ENCODE peak calls at places on chromosomes 1 and 21, in ten cellular contexts. H is dorsolateral prefrontal cortex; L is central memory CD4-positive, alpha-beta T cell; D is non-pigmented ciliary epithelial cell; Y is memory B cell; R is fibroblast of gingiva; K is Right ventricle myocardium superior; P is T-cell; B is SJSA1; C is stimulated activated CD8-positive, alpha-beta memory T cell treated with anti-CD3 and anti-CD28 coated beads, Interleukin-4, amount 100 ng/mL, for 24 hours. J is an unnamed sample.

GRCh38 chr21:45841033-45841432 is 140.5 kb upstream of the COL6A1 start:
- DNase-seq in L (no peak), H (no peak), R (no peak), D (no peak), Y (no peak), K (no peak), B (no peak), C (no peak), P (no peak), J (no peak)

GRCh38 chr1:37814257-37814656 is 6.2 kb upstream of the YRDC start:
- DNase-seq in Y (no peak), L (no peak), P (no peak), D (no peak), R (peak), H (peak), B (no peak), C (no peak), K (no peak), J (no peak)

GRCh38 chr1:218281285-218281684 is 3.8 kb upstream of the RRP15 start:
- DNase-seq in B (no peak), P (no peak), Y (no peak), C (no peak), R (no peak), L (no peak), D (no peak), K (no peak), H (no peak), J (no peak)

GRCh38 chr1:53944469-53945182 is 873 bp downstream of the IFT25 start:
- DNase-seq in L (peak), P (no peak), H (no peak), K (no peak), B (no peak), R (no peak), Y (no peak), C (no peak), D (no peak), J (no peak)

GRCh38 chr1:164780863-164781262 is 221.9 kb downstream of the PBX1 start:
- DNase-seq in H (no peak), K (no peak), P (no peak), R (peak), L (no peak), D (no peak), C (no peak), B (peak), Y (no peak), J (no peak)

GRCh38 chr1:8328271-8328670 is 10.4 kb downstream of the SLC45A1 start:
- DNase-seq in B (no peak), H (no peak), P (no peak), R (no peak), K (no peak), C (no peak), L (no peak), D (no peak), Y (no peak), J (no peak)

GRCh38 chr1:3553166-3553939 is 58.0 kb downstream of the MEGF6 start:
- DNase-seq in K (no peak), H (no peak), D (no peak), B (no peak), Y (no peak), C (no peak), L (no peak), R (no peak), P (no peak), J (no peak)

GRCh38 chr1:118977591-118977990 is 10.6 kb downstream of the TBX15 start:
- DNase-seq in D (no peak), K (no peak), H (no peak), L (no peak), R (no peak), P (no peak), Y (no peak), C (no peak), B (no peak), J (no peak)

GRCh38 chr21:46092026-46092764 is 5.7 kb upstream of the COL6A2 start:
- DNase-seq in P (no peak), Y (no peak), L (no peak), D (peak), B (peak), H (no peak), R (peak), K (peak), C (no peak), J (no peak)

GRCh38 chr1:60903591-60903990 is 178.8 kb upstream of the NFIA start:
- DNase-seq in P (no peak), C (no peak), Y (no peak), K (peak), B (no peak), D (no peak), L (no peak), H (peak), R (peak), J (no peak)

GRCh38 chr1:221728037-221728505 is 13.8 kb downstream of the DUSP10 start:
- DNase-seq in R (no peak), K (no peak), P (no peak), L (no peak), H (no peak), D (no peak), C (no peak), Y (no peak), B (no peak), J (no peak)

GRCh38 chr1:154276797-154277196 is 4.4 kb downstream of the HAX1 start:
- DNase-seq in L (no peak), Y (no peak), K (no peak), H (no peak), B (no peak), D (no peak), R (no peak), C (no peak), P (no peak), J (no peak)

GRCh38 chr21:44854664-44855446 is 18.6 kb downstream of the PTTG1IP start:
- DNase-seq in H (no peak), B (no peak), P (peak), D (no peak), K (peak), Y (no peak), L (no peak), R (no peak), C (no peak), J (no peak)

GRCh38 chr1:24865587-24865986 is 64.5 kb downstream of the RUNX3 start:
- DNase-seq in P (no peak), D (no peak), C (no peak), Y (no peak), H (no peak), B (no peak), R (no peak), K (no peak), L (no peak), J (no peak)

GRCh38 chr1:166170726-166171125 is 3.9 kb upstream of the FAM78B start:
- DNase-seq in K (no peak), H (no peak), Y (no peak), C (no peak), R (no peak), B (no peak), D (no peak), P (no peak), L (no peak), J (no peak)

GRCh38 chr1:224626042-224626441 is 9.9 kb downstream of the CNIH3 start:
- DNase-seq in R (peak), P (no peak), D (peak), B (no peak), K (no peak), Y (no peak), H (no peak), L (no peak), C (no peak), J (no peak)

GRCh38 chr21:46142581-46143473 is 12.6 kb downstream of the FTCD start:
- DNase-seq in P (no peak), H (no peak), B (no peak), Y (no peak), C (no peak), K (peak), D (no peak), L (no peak), R (no peak), J (no peak)

GRCh38 chr1:237838320-237838719 is 52.4 kb downstream of the ZP4 start:
- DNase-seq in B (no peak), L (no peak), C (no peak), K (no peak), H (no peak), D (no peak), P (no peak), R (no peak), Y (no peak), J (no peak)

GRCh38 chr1:67749844-67750689 is 65.1 kb downstream of the GADD45A start:
- DNase-seq in D (no peak), R (peak), Y (no peak), L (no peak), C (no peak), B (peak), P (no peak), H (no peak), K (no peak), J (no peak)

GRCh38 chr1:156889802-156890585 is 3.5 kb upstream of the PEAR1 start:
- DNase-seq in D (no peak), C (peak), H (peak), K (peak), B (peak), R (peak), P (no peak), L (peak), Y (peak), J (peak)

GRCh38 chr1:179818260-179818659 is 59.3 kb downstream of the TOR1AIP2 start:
- DNase-seq in Y (no peak), B (no peak), R (no peak), H (no peak), L (no peak), K (no peak), C (no peak), D (no peak), P (no peak), J (no peak)

GRCh38 chr1:54575161-54575560 is 27.1 kb downstream of the ACOT11 start:
- DNase-seq in L (no peak), Y (no peak), C (no peak), P (no peak), B (no peak), K (no peak), D (no peak), R (no peak), H (no peak), J (no peak)

GRCh38 chr1:154306151-154306550 is 14.7 kb upstream of the AQP10 start:
- DNase-seq in D (no peak), Y (no peak), R (peak), L (no peak), H (no peak), K (no peak), P (no peak), B (no peak), C (no peak), J (no peak)

GRCh38 chr1:76867342-76868130 is at the start of gene ST6GALNAC5:
- DNase-seq in B (no peak), P (no peak), R (no peak), C (no peak), L (no peak), K (no peak), D (no peak), Y (no peak), H (peak), J (peak)

GRCh38 chr1:109498161-109498801 is 4.4 kb downstream of the CYB561D1 start:
- DNase-seq in L (no peak), C (no peak), R (no peak), B (no peak), D (no peak), K (no peak), H (peak), P (no peak), Y (no peak), J (peak)

GRCh38 chr21:32359719-32360260 is 33.0 kb downstream of the URB1 start:
- DNase-seq in K (no peak), R (no peak), B (no peak), D (no peak), P (no peak), H (no peak), C (no peak), L (no peak), Y (no peak), J (no peak)

GRCh38 chr1:225881081-225882007 is 836 bp downstream of the TMEM63A start:
- DNase-seq in Y (peak), L (peak), R (peak), K (peak), B (peak), P (peak), D (no peak), C (no peak), H (no peak), J (no peak)

GRCh38 chr1:17098440-17099317 is 20.6 kb downstream of the PADI2 start:
- DNase-seq in L (no peak), P (no peak), C (no peak), R (peak), K (peak), D (no peak), Y (no peak), B (no peak), H (no peak), J (no peak)

GRCh38 chr21:15514073-15514946 is 215.5 kb upstream of the USP25 start:
- DNase-seq in K (no peak), Y (peak), C (peak), P (peak), B (no peak), R (no peak), D (no peak), H (no peak), L (peak), J (no peak)

GRCh38 chr1:15991427-15992186 is 12.4 kb upstream of the SRARP start:
- DNase-seq in R (no peak), K (no peak), P (no peak), H (no peak), B (no peak), C (no peak), D (no peak), Y (no peak), L (no peak), J (no peak)

GRCh38 chr1:67957026-67957425 is 93.4 kb downstream of the DIRAS3 start:
- DNase-seq in R (peak), L (no peak), D (no peak), Y (no peak), P (no peak), K (no peak), C (no peak), H (no peak), B (no peak), J (no peak)

GRCh38 chr21:22795091-22795490 is 1796.9 kb downstream of the NCAM2 start:
- DNase-seq in C (no peak), B (no peak), L (no peak), Y (no peak), H (no peak), K (no peak), D (no peak), R (no peak), P (no peak), J (no peak)

GRCh38 chr21:31110430-31110829 is 72.2 kb upstream of the KRTAP19-8 start:
- DNase-seq in D (no peak), Y (no peak), C (no peak), R (no peak), K (no peak), B (no peak), H (no peak), P (no peak), L (no peak), J (no peak)

GRCh38 chr1:116134178-116134773 is 23.1 kb downstream of the MAB21L3 start:
- DNase-seq in C (no peak), R (no peak), Y (no peak), B (no peak), P (no peak), H (no peak), D (no peak), L (no peak), K (no peak), J (no peak)

GRCh38 chr21:15742052-15742451 is 12.3 kb downstream of the USP25 start:
- DNase-seq in C (no peak), L (no peak), D (no peak), Y (no peak), H (no peak), R (no peak), K (no peak), P (no peak), B (no peak), J (no peak)

GRCh38 chr1:191551019-191551418 is 607.2 kb upstream of the RGS18 start:
- DNase-seq in Y (no peak), R (no peak), B (no peak), H (no peak), P (no peak), K (no peak), C (no peak), L (no peak), D (no peak), J (no peak)

GRCh38 chr1:201582261-201582951 is 43.5 kb downstream of the NAV1 start:
- DNase-seq in D (no peak), L (no peak), C (no peak), B (no peak), H (no peak), Y (no peak), R (peak), P (no peak), K (no peak), J (no peak)

GRCh38 chr1:25804244-25804963 is 4.4 kb downstream of the SELENON start:
- DNase-seq in R (peak), P (no peak), Y (no peak), K (no peak), L (no peak), D (no peak), H (no peak), B (no peak), C (no peak), J (no peak)

GRCh38 chr21:41824466-41825207 is 54.5 kb downstream of the PRDM15 start:
- DNase-seq in L (no peak), H (no peak), C (no peak), K (peak), D (no peak), Y (no peak), P (no peak), R (no peak), B (no peak), J (no peak)

GRCh38 chr1:99173282-99173681 is 91.0 kb upstream of the PLPPR4 start:
- DNase-seq in B (no peak), C (no peak), L (no peak), R (no peak), H (no peak), P (no peak), Y (no peak), K (no peak), D (no peak), J (no peak)